ENCODE peak calls at places on chromosomes 1 and 21, in eight cellular contexts. X is GM23338, N is left ventricle myocardium inferior, I is mesendoderm, M is left lung, L is lower leg skin, Y is BJ, R is astrocyte. W is an unnamed sample.

GRCh38 chr1:59006309-59006698 is 222.5 kb upstream of the JUN start:
- DNase-seq in M (no peak), R (no peak), N (no peak), I (no peak), X (no peak), Y (no peak), L (no peak), W (no peak)

GRCh38 chr1:204331847-204332487 is 27.8 kb downstream of the PLEKHA6 start:
- DNase-seq in Y (no peak), R (no peak), N (no peak), L (no peak), M (no peak), I (no peak), X (no peak), W (no peak)

GRCh38 chr1:175783126-175783722 is 39.8 kb upstream of the TNR start:
- DNase-seq in R (no peak), N (no peak), L (peak; percentile 43), Y (no peak), I (no peak), X (no peak), M (no peak), W (no peak)

GRCh38 chr1:222794656-222795474 is 20.0 kb upstream of the DISP1 start:
- DNase-seq in I (peak; percentile 31), R (no peak), L (no peak), Y (no peak), N (no peak), M (no peak), X (no peak), W (no peak)

GRCh38 chr1:243490147-243490546 is 234.3 kb downstream of the SDCCAG8 start:
- DNase-seq in N (no peak), X (no peak), M (no peak), R (no peak), L (no peak), I (no peak), Y (no peak), W (no peak)

GRCh38 chr1:46278807-46279206 is 24.6 kb downstream of the LRRC41 start:
- DNase-seq in Y (no peak), I (no peak), X (no peak), N (no peak), L (no peak), R (peak; percentile 56), M (no peak), W (no peak)

GRCh38 chr1:243716901-243717300 is 133.1 kb downstream of the AKT3 start:
- DNase-seq in R (peak; percentile 31), X (no peak), Y (no peak), N (no peak), I (peak; percentile 56), L (no peak), M (no peak), W (no peak)

GRCh38 chr1:223635236-223635635 is 30.3 kb downstream of the CAPN8 start:
- DNase-seq in X (no peak), I (no peak), N (no peak), L (no peak), R (no peak), Y (no peak), M (no peak), W (no peak)

GRCh38 chr1:184755226-184756065 is 788 bp upstream of the EDEM3 start:
- DNase-seq in R (peak; percentile 50), Y (no peak), M (no peak), N (no peak), L (no peak), X (peak; percentile 19), I (no peak), W (no peak)

GRCh38 chr21:14956826-14957225 is 108.0 kb downstream of the NRIP1 start:
- DNase-seq in N (no peak), Y (peak; percentile 46), I (no peak), L (no peak), M (no peak), R (peak; percentile 84), X (no peak), W (no peak)

GRCh38 chr21:39216290-39216689 is 33.0 kb upstream of the PSMG1 start:
- DNase-seq in L (no peak), N (no peak), I (no peak), X (no peak), M (no peak), R (no peak), Y (no peak), W (no peak)

GRCh38 chr1:65359888-65360287 is 50.5 kb downstream of the DNAJC6 start:
- DNase-seq in N (no peak), X (no peak), L (no peak), M (no peak), I (no peak), Y (no peak), R (no peak), W (no peak)

GRCh38 chr1:1602321-1602931 is 2.5 kb upstream of the FNDC10 start:
- DNase-seq in M (no peak), Y (no peak), X (no peak), N (no peak), L (no peak), I (no peak), R (no peak), W (no peak)

GRCh38 chr1:75415187-75415586 is 195.7 kb downstream of the SLC44A5 start:
- DNase-seq in L (no peak), R (no peak), X (no peak), Y (no peak), M (no peak), I (no peak), N (no peak), W (no peak)

GRCh38 chr1:72284398-72285073 is 2.2 kb upstream of the NEGR1 start:
- DNase-seq in I (peak; percentile 81), Y (peak; percentile 96), M (peak; percentile 47), L (no peak), X (peak; percentile 76), N (peak; percentile 31), R (peak; percentile 94), W (peak; percentile 97)

GRCh38 chr1:236603896-236604217 is 459 bp downstream of the HEATR1 start:
- DNase-seq in L (no peak), I (peak; percentile 39), R (peak; percentile 47), Y (no peak), M (no peak), N (no peak), X (peak; percentile 34), W (no peak)

GRCh38 chr1:203135636-203136305 is 8.2 kb downstream of the ADORA1 start:
- DNase-seq in N (no peak), Y (no peak), R (no peak), X (no peak), L (no peak), I (peak; percentile 44), M (no peak), W (no peak)

GRCh38 chr1:111372336-111372965 is 55.1 kb downstream of the OVGP1 start:
- DNase-seq in X (no peak), Y (no peak), I (no peak), M (no peak), R (no peak), L (no peak), N (no peak), W (no peak)

GRCh38 chr1:245575710-245576109 is 420.9 kb downstream of the KIF26B start:
- DNase-seq in I (peak; percentile 60), Y (no peak), M (no peak), L (peak; percentile 39), X (no peak), N (no peak), R (no peak), W (no peak)

GRCh38 chr1:45492691-45493090 is 1.7 kb upstream of the TESK2 start:
- DNase-seq in R (no peak), N (no peak), I (no peak), M (no peak), L (no peak), X (no peak), Y (no peak), W (no peak)

GRCh38 chr1:5053744-5054143 is 399.3 kb downstream of the AJAP1 start:
- DNase-seq in N (no peak), X (no peak), M (no peak), R (no peak), I (peak; percentile 58), Y (no peak), L (no peak), W (no peak)

GRCh38 chr21:41816583-41817165 is 49.8 kb upstream of the RIPK4 start:
- DNase-seq in I (peak; percentile 59), R (peak; percentile 17), M (peak; percentile 54), L (peak; percentile 92), Y (no peak), N (peak; percentile 55), X (peak; percentile 82), W (peak; percentile 4)
- H3K4me3 ChIP-seq in I (no peak overlapping the region), R (no peak overlapping the region), M (no peak overlapping the region), L (no peak overlapping the region), Y (no peak overlapping the region), N (no peak overlapping the region), X (no peak overlapping the region), W (no peak overlapping the region)

GRCh38 chr21:17003763-17004373 is 509.0 kb upstream of the CXADR start:
- DNase-seq in I (no peak), M (no peak), N (no peak), R (peak; percentile 73), Y (no peak), X (no peak), L (no peak), W (no peak)
- H3K4me3 ChIP-seq in I (no peak overlapping the region), M (no peak overlapping the region), N (peak overlapping the region; percentile 12), R (peak overlapping the region; percentile 60), Y (peak overlapping the region; percentile 4), X (no peak overlapping the region), L (no peak overlapping the region), W (no peak overlapping the region)

DNA sequence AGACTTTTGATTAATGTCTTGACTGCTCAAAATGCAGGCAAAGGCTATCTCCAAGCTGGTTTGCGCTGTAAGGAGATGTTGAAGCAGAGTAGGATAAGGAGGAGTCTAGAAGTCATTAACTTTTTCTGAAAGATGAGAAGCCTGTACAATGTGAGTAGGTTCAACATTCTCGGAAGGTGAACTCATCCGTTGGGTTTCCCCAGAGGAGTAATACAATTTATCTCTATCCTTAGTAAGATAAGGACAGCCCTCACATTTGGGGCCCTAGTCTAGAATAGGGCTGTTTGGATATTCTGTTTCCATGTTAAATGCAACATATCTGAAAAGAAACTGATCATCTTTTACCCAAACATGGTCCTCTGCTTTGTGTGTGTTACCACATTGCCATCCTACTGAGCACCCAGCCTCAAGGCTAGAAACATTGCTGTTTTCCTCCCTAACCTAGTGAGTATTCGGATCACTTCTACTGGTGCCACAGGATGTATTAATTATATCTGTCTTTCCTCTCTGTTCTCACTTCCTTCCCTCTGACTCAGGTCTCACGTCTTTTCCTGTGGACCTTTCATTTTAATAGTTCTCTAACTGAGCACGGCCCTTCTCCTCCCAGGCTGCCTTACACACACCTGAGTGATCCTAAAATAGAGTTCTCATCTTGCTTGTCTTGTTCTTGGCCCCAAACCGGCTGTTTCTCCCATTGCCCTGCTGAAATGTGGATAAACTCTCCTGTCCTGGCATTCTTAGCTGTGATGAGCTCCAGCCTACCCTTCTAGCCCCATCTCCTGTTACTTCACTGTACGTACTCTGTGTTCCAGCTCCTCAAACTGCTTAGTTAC is 91.6 kb downstream of the CDC14A start:
- DNase-seq in M (no peak), R (peak; percentile 89), Y (no peak), L (no peak), N (no peak), X (no peak), I (peak; percentile 38), W (no peak)
- H3K4me3 ChIP-seq in M (no peak overlapping the region), R (no peak overlapping the region), Y (no peak overlapping the region), L (no peak overlapping the region), N (no peak overlapping the region), X (no peak overlapping the region), I (no peak overlapping the region), W (no peak overlapping the region)

DNA sequence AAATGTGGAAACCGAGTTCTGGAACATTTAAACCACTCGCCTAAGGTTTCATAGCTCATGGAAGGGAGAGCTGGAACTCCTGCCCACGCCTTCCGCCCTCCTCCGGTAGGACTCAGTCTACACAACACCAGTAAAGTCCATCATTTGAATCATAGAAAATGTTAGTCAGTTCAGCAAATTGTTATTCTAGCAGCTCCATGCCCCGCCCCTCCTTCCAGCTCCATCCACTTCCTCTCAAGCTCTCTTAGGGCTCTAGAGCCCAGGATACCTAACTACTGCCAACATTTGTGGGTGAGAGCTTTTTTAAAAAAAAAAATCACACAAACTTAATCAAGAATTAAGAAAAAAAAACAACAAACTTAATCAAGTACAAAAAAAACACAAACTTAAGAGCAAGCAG is 121.8 kb downstream of the TBX15 start:
- DNase-seq in R (no peak), X (no peak), Y (no peak), N (no peak), L (no peak), M (no peak), I (no peak), W (no peak)
- H3K4me3 ChIP-seq in R (no peak overlapping the region), X (no peak overlapping the region), Y (no peak overlapping the region), N (no peak overlapping the region), L (no peak overlapping the region), M (no peak overlapping the region), I (no peak overlapping the region), W (no peak overlapping the region)

W was measured in AG09309.